ENCODE peak calls at places on chromosomes 6 and 20, in seven cellular contexts. V is adipocyte, F is K562, X is H9, R is astrocyte, D is SK-N-SH, C is fibroblast of lung. G is an unnamed sample.

GRCh38 chr20:7650481-7650880 is 289.8 kb downstream of the HAO1 start:
- DNase-seq in V (peak; percentile 45), F (no peak), X (no peak), R (peak; percentile 97), D (no peak), C (peak; percentile 95), G (no peak)

GRCh38 chr20:43744966-43745733 is 18.3 kb upstream of the GTSF1L start:
- DNase-seq in V (no peak), F (no peak), X (no peak), R (no peak), D (no peak), C (no peak), G (no peak)

GRCh38 chr20:59825944-59826759 is 107.3 kb downstream of the SYCP2 start:
- DNase-seq in V (no peak), F (no peak), X (peak; percentile 19), R (no peak), D (peak; percentile 6), C (no peak), G (no peak)

GRCh38 chr20:44074252-44075151 is 112.5 kb downstream of the JPH2 start:
- DNase-seq in V (peak; percentile 46), F (no peak), X (no peak), R (peak; percentile 63), D (peak; percentile 86), C (peak; percentile 68), G (no peak)

GRCh38 chr20:62895539-62895938 is 30.8 kb downstream of the DIDO1 start:
- DNase-seq in V (no peak), F (no peak), X (no peak), R (no peak), D (no peak), C (no peak), G (no peak)

GRCh38 chr6:55632953-55633352 is 54.0 kb upstream of the HMGCLL1 start:
- DNase-seq in V (peak; percentile 19), F (no peak), X (no peak), R (peak; percentile 1), D (no peak), C (peak; percentile 5), G (no peak)

GRCh38 chr6:135182993-135183531 is 2.0 kb downstream of the MYB start:
- DNase-seq in V (peak; percentile 5), F (peak; percentile 79), X (peak; percentile 63), R (no peak), D (no peak), C (no peak), G (peak; percentile 69)

GRCh38 chr6:130843575-130844320 is 16.5 kb downstream of the SMLR1 start:
- DNase-seq in V (peak; percentile 77), F (no peak), X (no peak), R (peak; percentile 19), D (peak; percentile 17), C (peak; percentile 37), G (no peak)

GRCh38 chr6:109345986-109346385 is 36.3 kb downstream of the CD164 start:
- DNase-seq in V (no peak), F (no peak), X (no peak), R (no peak), D (no peak), C (no peak), G (no peak)

GRCh38 chr6:3460253-3460652 is 3.4 kb upstream of the SLC22A23 start:
- DNase-seq in V (no peak), F (no peak), X (no peak), R (no peak), D (no peak), C (no peak), G (no peak)

GRCh38 chr6:41159415-41160082 is 3.4 kb downstream of the TREM2 start:
- DNase-seq in V (peak; percentile 39), F (no peak), X (no peak), R (no peak), D (no peak), C (no peak), G (no peak)

GRCh38 chr20:34299925-34300806 is 3.0 kb downstream of the AHCY start:
- DNase-seq in V (peak; percentile 28), F (no peak), X (no peak), R (no peak), D (no peak), C (no peak), G (no peak)

GRCh38 chr6:121584591-121585369 is 149.3 kb downstream of the GJA1 start:
- DNase-seq in V (peak; percentile 27), F (no peak), X (no peak), R (peak; percentile 78), D (no peak), C (peak; percentile 78), G (no peak)

GRCh38 chr6:142421285-142422202 is 119.7 kb downstream of the ADGRG6 start:
- DNase-seq in V (no peak), F (no peak), X (no peak), R (peak; percentile 34), D (no peak), C (peak; percentile 49), G (no peak)

GRCh38 chr20:8049321-8049720 is 29.8 kb upstream of the TMX4 start:
- DNase-seq in V (peak; percentile 3), F (no peak), X (no peak), R (no peak), D (no peak), C (no peak), G (no peak)

GRCh38 chr20:32829291-32830005 is 9.7 kb downstream of the MAPRE1 start:
- DNase-seq in V (no peak), F (no peak), X (no peak), R (peak; percentile 46), D (no peak), C (peak; percentile 60), G (no peak)

GRCh38 chr6:73803562-73804221 is 107.7 kb downstream of the CD109 start:
- DNase-seq in V (peak; percentile 95), F (peak; percentile 19), X (peak; percentile 70), R (peak; percentile 98), D (peak; percentile 19), C (peak; percentile 98), G (no peak)

GRCh38 chr6:30334077-30334476 is 7.3 kb downstream of the TRIM39 start:
- DNase-seq in V (no peak), F (no peak), X (no peak), R (no peak), D (no peak), C (no peak), G (no peak)

DNA sequence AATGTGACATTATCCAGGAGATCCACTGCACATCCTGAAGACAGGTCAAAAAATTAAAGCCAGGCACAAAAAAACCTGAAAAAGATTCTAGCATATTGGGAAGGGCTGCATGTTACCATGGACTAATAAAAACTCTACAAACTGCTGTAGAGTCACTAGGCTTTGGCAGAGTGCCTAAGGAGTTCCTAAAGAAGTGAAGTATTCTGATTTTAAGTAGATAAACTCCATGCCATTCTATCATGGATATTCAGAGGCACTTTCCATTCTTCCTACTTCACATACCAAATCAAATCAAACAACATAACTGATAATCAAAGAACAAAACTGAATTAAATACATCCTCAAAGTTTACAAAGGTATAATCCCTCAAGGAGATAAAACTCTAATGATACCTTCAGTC is 3.0 kb upstream of the MBOAT1 start:
- DNase-seq in V (no peak), F (no peak), X (no peak), R (no peak), D (no peak), C (no peak), G (no peak)
- H3K9ac ChIP-seq in V (no peak overlapping the region), F (no peak overlapping the region), X (no peak overlapping the region), R (no peak overlapping the region), D (no peak overlapping the region), C (no peak overlapping the region), G (no peak overlapping the region)

DNA sequence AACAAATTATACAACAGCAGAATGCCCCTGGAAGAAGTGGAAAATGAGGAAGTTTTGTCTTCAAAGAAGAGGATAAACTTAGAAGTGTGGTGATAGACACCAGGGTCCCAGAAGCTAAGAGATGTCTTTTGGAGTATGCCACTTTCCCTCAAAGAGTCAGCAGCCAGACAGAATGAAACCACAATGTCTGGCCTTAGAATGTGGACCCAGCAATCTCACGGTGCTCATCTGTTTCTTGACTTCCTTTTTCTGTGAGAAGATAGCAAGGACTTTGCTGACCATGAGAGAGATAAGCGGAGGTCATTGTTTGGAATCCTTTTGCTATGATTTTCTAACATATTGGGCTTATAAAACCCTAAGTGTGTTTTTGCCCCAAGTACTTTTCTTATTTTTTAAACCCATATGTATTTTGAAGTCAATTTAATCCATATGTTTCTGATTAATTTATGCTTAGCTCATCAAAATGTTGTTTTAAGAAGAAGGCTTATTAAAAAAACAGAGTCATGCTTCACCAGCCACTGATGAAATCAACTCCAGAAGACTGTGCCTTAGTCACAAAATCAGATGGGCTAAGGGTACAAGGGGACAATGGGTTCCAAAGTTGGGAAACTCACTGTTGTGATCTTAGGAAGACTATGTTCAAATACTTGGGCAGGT is 451.2 kb upstream of the JAG1 start:
- DNase-seq in V (peak; percentile 49), F (no peak), X (no peak), R (no peak), D (no peak), C (no peak), G (no peak)
- H3K9ac ChIP-seq in V (no peak overlapping the region), F (no peak overlapping the region), X (no peak overlapping the region), R (no peak overlapping the region), D (no peak overlapping the region), C (no peak overlapping the region), G (no peak overlapping the region)

GRCh38 chr6:113291751-113292445 is 565.2 kb upstream of the MARCKS start:
- DNase-seq in V (peak; percentile 12), F (no peak), X (no peak), R (peak; percentile 56), D (no peak), C (peak; percentile 58), G (no peak)

GRCh38 chr6:113287396-113287795 is 569.7 kb upstream of the MARCKS start:
- DNase-seq in V (no peak), F (no peak), X (no peak), R (no peak), D (no peak), C (no peak), G (no peak)

GRCh38 chr6:113288409-113288808 is 568.7 kb upstream of the MARCKS start:
- DNase-seq in V (no peak), F (no peak), X (no peak), R (no peak), D (no peak), C (no peak), G (no peak)

GRCh38 chr6:113290684-113291083 is 566.5 kb upstream of the MARCKS start:
- DNase-seq in V (no peak), F (no peak), X (no peak), R (peak; percentile 8), D (no peak), C (no peak), G (no peak)

DNA sequence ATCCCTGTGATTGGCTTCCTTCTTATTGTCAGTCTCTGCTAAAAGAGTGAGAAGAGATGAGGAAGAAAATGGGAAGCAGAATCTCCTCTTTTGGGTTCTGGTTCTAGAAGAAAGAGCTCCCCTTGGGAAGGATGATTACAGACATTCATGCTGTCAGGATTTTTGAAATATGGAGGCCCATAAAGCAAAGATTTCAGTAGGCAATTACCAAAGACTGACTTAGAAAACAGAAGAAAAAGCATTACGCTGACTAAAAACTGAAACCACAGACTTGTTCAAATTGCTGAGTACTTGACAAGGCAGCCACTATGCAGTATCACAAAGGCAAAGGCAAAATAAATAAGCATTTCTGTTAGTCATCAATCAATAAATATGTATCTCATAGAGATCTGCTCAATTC is 564.0 kb upstream of the MARCKS start:
- DNase-seq in V (peak; percentile 13), F (no peak), X (no peak), R (peak; percentile 14), D (no peak), C (peak; percentile 33), G (no peak)
- H3K9ac ChIP-seq in V (peak overlapping the region; percentile 35), F (no peak overlapping the region), X (no peak overlapping the region), R (no peak overlapping the region), D (no peak overlapping the region), C (no peak overlapping the region), G (no peak overlapping the region)

GRCh38 chr6:26331809-26332226 is 33.2 kb upstream of the BTN3A2 start:
- DNase-seq in V (peak; percentile 19), F (peak; percentile 73), X (no peak), R (no peak), D (no peak), C (no peak), G (no peak)
- H3K9ac ChIP-seq in V (no peak overlapping the region), F (peak overlapping the region; percentile 75), X (no peak overlapping the region), R (peak overlapping the region; percentile 55), D (peak overlapping the region; percentile 32), C (no peak overlapping the region), G (no peak overlapping the region)

GRCh38 chr6:1327630-1328029 is 15.7 kb downstream of the FOXQ1 start:
- DNase-seq in V (no peak), F (no peak), X (no peak), R (no peak), D (no peak), C (no peak), G (no peak)
- H3K9ac ChIP-seq in V (no peak overlapping the region), F (no peak overlapping the region), X (no peak overlapping the region), R (no peak overlapping the region), D (no peak overlapping the region), C (no peak overlapping the region), G (no peak overlapping the region)

G was measured in DND-41.